ENCODE peak calls at places on chromosomes 11 and 22, in six cellular contexts. H, Q, S, M, P and G are unnamed samples.

GRCh38 chr11:27216268-27217149 is 146.5 kb downstream of the CCDC34 start:
- DNase-seq in H (no peak), Q (no peak), S (no peak), M (peak; percentile 75), P (no peak), G (peak; percentile 83)

GRCh38 chr11:107482234-107482633 is 24.6 kb upstream of the CWF19L2 start:
- DNase-seq in H (no peak), Q (no peak), S (no peak), M (no peak), P (no peak), G (no peak)

GRCh38 chr11:33375688-33376311 is 118.6 kb downstream of the HIPK3 start:
- DNase-seq in H (no peak), Q (no peak), S (peak; percentile 43), M (peak; percentile 28), P (peak; percentile 34), G (peak; percentile 45)

GRCh38 chr11:130868865-130869264 is 47.4 kb downstream of the SNX19 start:
- DNase-seq in H (no peak), Q (no peak), S (no peak), M (no peak), P (no peak), G (no peak)

GRCh38 chr22:23058063-23058462 is 12.3 kb upstream of the GNAZ start:
- DNase-seq in H (no peak), Q (no peak), S (no peak), M (no peak), P (no peak), G (no peak)

GRCh38 chr11:2775083-2775625 is 75.4 kb upstream of the KCNQ1OT1 start:
- DNase-seq in H (no peak), Q (no peak), S (no peak), M (no peak), P (no peak), G (no peak)

GRCh38 chr22:30183861-30184278 is 62.7 kb downstream of the LIF start:
- DNase-seq in H (no peak), Q (peak; percentile 29), S (no peak), M (peak; percentile 71), P (no peak), G (peak; percentile 32)

GRCh38 chr22:20523118-20523983 is 15.9 kb downstream of the MED15 start:
- DNase-seq in H (peak; percentile 69), Q (no peak), S (no peak), M (peak; percentile 59), P (no peak), G (peak; percentile 48)

GRCh38 chr11:43573233-43573632 is 107.3 kb upstream of the HSD17B12 start:
- DNase-seq in H (no peak), Q (no peak), S (no peak), M (no peak), P (peak; percentile 43), G (peak; percentile 48)

GRCh38 chr11:124746621-124747243 is 5.3 kb downstream of the VSIG2 start:
- DNase-seq in H (peak; percentile 72), Q (no peak), S (peak; percentile 73), M (peak; percentile 72), P (peak; percentile 79), G (peak; percentile 74)

GRCh38 chr11:45193695-45194094 is 47.3 kb downstream of the PRDM11 start:
- DNase-seq in H (no peak), Q (no peak), S (no peak), M (no peak), P (no peak), G (no peak)

GRCh38 chr11:6328321-6328720 is 8.0 kb upstream of the CAVIN3 start:
- DNase-seq in H (no peak), Q (no peak), S (no peak), M (peak; percentile 8), P (no peak), G (no peak)

GRCh38 chr11:35121326-35121865 is 17.6 kb upstream of the CD44 start:
- DNase-seq in H (no peak), Q (no peak), S (no peak), M (no peak), P (no peak), G (no peak)

GRCh38 chr11:3162410-3163240 is 2.5 kb downstream of the OSBPL5 start:
- DNase-seq in H (no peak), Q (no peak), S (peak; percentile 60), M (no peak), P (no peak), G (no peak)